ENCODE peak calls at places on chromosome 14, in nine cellular contexts. One of them, this sample, is unnamed.

GRCh38 chr14:22491683-22492483 is 97.1 kb downstream of the DAD1 start:
- DNase-seq in AG04450: no peak
- DNase-seq in right atrium auricular region: no peak
- DNase-seq in lung: no peak
- DNase-seq in AG10803: no peak
- DNase-seq in cardiac fibroblast: no peak
- DNase-seq in PC-3: no peak
- DNase-seq in astrocyte of the spinal cord: no peak
- DNase-seq in left lung: no peak
- DNase-seq in this sample: no peak

GRCh38 chr14:65281991-65282908 is 130.3 kb upstream of the FUT8 start:
- DNase-seq in AG04450: no peak
- DNase-seq in right atrium auricular region: no peak
- DNase-seq in lung: no peak
- DNase-seq in AG10803: peak
- DNase-seq in cardiac fibroblast: peak
- DNase-seq in PC-3: no peak
- DNase-seq in astrocyte of the spinal cord: peak
- DNase-seq in left lung: no peak
- DNase-seq in this sample: peak

GRCh38 chr14:65027127-65027799 is 40.6 kb downstream of the FNTB start:
- DNase-seq in AG04450: no peak
- DNase-seq in right atrium auricular region: no peak
- DNase-seq in lung: no peak
- DNase-seq in AG10803: no peak
- DNase-seq in cardiac fibroblast: no peak
- DNase-seq in PC-3: peak
- DNase-seq in astrocyte of the spinal cord: no peak
- DNase-seq in left lung: no peak
- DNase-seq in this sample: no peak

GRCh38 chr14:74083161-74083560 is 1.1 kb downstream of the ALDH6A1 start:
- DNase-seq in AG04450: no peak
- DNase-seq in right atrium auricular region: no peak
- DNase-seq in lung: no peak
- DNase-seq in AG10803: peak
- DNase-seq in cardiac fibroblast: no peak
- DNase-seq in PC-3: no peak
- DNase-seq in astrocyte of the spinal cord: no peak
- DNase-seq in left lung: no peak
- DNase-seq in this sample: no peak

GRCh38 chr14:80390911-80391310 is 179.6 kb upstream of the DIO2 start:
- DNase-seq in AG04450: no peak
- DNase-seq in right atrium auricular region: no peak
- DNase-seq in lung: no peak
- DNase-seq in AG10803: peak
- DNase-seq in cardiac fibroblast: peak
- DNase-seq in PC-3: peak
- DNase-seq in astrocyte of the spinal cord: peak
- DNase-seq in left lung: no peak
- DNase-seq in this sample: peak

GRCh38 chr14:65224799-65225198 is 122.5 kb upstream of the MAX start:
- DNase-seq in AG04450: no peak
- DNase-seq in right atrium auricular region: no peak
- DNase-seq in lung: no peak
- DNase-seq in AG10803: peak
- DNase-seq in cardiac fibroblast: peak
- DNase-seq in PC-3: peak
- DNase-seq in astrocyte of the spinal cord: no peak
- DNase-seq in left lung: no peak
- DNase-seq in this sample: no peak

GRCh38 chr14:31572955-31573354 is 11.8 kb downstream of the NUBPL start:
- DNase-seq in AG04450: no peak
- DNase-seq in right atrium auricular region: no peak
- DNase-seq in lung: no peak
- DNase-seq in AG10803: no peak
- DNase-seq in cardiac fibroblast: no peak
- DNase-seq in PC-3: no peak
- DNase-seq in astrocyte of the spinal cord: no peak
- DNase-seq in left lung: no peak
- DNase-seq in this sample: no peak

GRCh38 chr14:104461676-104462443 is 117.7 kb upstream of the C14orf180 start:
- DNase-seq in AG04450: no peak
- DNase-seq in right atrium auricular region: peak
- DNase-seq in lung: peak
- DNase-seq in AG10803: no peak
- DNase-seq in cardiac fibroblast: no peak
- DNase-seq in PC-3: no peak
- DNase-seq in astrocyte of the spinal cord: no peak
- DNase-seq in left lung: no peak
- DNase-seq in this sample: no peak

GRCh38 chr14:70827366-70828151 is 18.2 kb upstream of the MAP3K9 start:
- DNase-seq in AG04450: no peak
- DNase-seq in right atrium auricular region: no peak
- DNase-seq in lung: no peak
- DNase-seq in AG10803: peak
- DNase-seq in cardiac fibroblast: peak
- DNase-seq in PC-3: peak
- DNase-seq in astrocyte of the spinal cord: no peak
- DNase-seq in left lung: no peak
- DNase-seq in this sample: peak

GRCh38 chr14:85517113-85517688 is 12.7 kb upstream of the FLRT2 start:
- DNase-seq in AG04450: no peak
- DNase-seq in right atrium auricular region: no peak
- DNase-seq in lung: no peak
- DNase-seq in AG10803: no peak
- DNase-seq in cardiac fibroblast: no peak
- DNase-seq in PC-3: no peak
- DNase-seq in astrocyte of the spinal cord: no peak
- DNase-seq in left lung: no peak
- DNase-seq in this sample: no peak

GRCh38 chr14:24349742-24350141 is 10.0 kb upstream of the RIPK3 start:
- DNase-seq in AG04450: no peak
- DNase-seq in right atrium auricular region: no peak
- DNase-seq in lung: no peak
- DNase-seq in AG10803: no peak
- DNase-seq in cardiac fibroblast: no peak
- DNase-seq in PC-3: no peak
- DNase-seq in astrocyte of the spinal cord: no peak
- DNase-seq in left lung: no peak
- DNase-seq in this sample: no peak

GRCh38 chr14:24353551-24354529 is 14.0 kb upstream of the RIPK3 start:
- DNase-seq in AG04450: no peak
- DNase-seq in right atrium auricular region: no peak
- DNase-seq in lung: no peak
- DNase-seq in AG10803: peak
- DNase-seq in cardiac fibroblast: peak
- DNase-seq in PC-3: peak
- DNase-seq in astrocyte of the spinal cord: no peak
- DNase-seq in left lung: no peak
- DNase-seq in this sample: peak

GRCh38 chr14:24348186-24348585 is 8.4 kb upstream of the RIPK3 start:
- DNase-seq in AG04450: no peak
- DNase-seq in right atrium auricular region: no peak
- DNase-seq in lung: no peak
- DNase-seq in AG10803: no peak
- DNase-seq in cardiac fibroblast: no peak
- DNase-seq in PC-3: no peak
- DNase-seq in astrocyte of the spinal cord: no peak
- DNase-seq in left lung: no peak
- DNase-seq in this sample: no peak

GRCh38 chr14:24355009-24355408 is 13.0 kb upstream of the NFATC4 start:
- DNase-seq in AG04450: no peak
- DNase-seq in right atrium auricular region: no peak
- DNase-seq in lung: no peak
- DNase-seq in AG10803: no peak
- DNase-seq in cardiac fibroblast: no peak
- DNase-seq in PC-3: no peak
- DNase-seq in astrocyte of the spinal cord: no peak
- DNase-seq in left lung: no peak
- DNase-seq in this sample: no peak

DNA sequence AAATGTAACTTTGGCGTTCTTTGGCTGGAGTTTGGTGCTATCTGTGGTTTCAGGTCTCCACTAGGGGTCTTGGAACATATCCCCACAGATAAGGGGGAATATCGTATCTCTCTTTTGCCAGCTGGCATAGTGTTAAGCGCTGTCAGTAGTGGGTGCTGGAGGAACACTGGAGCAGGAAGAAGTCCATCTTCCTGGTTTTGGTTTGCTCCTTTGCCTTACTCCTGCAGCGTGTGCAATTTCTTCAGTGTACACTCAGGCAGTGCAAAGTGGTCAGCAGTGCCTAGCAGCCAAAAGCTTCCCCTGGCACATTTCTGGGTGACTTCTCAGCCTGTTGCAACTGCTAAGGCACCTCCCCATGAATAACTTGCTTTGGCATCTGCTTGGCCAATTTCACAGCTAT is 11.7 kb upstream of the RIPK3 start:
- DNase-seq in AG04450: no peak
- DNase-seq in right atrium auricular region: no peak
- DNase-seq in lung: no peak
- DNase-seq in AG10803: peak
- DNase-seq in cardiac fibroblast: peak
- DNase-seq in PC-3: peak
- DNase-seq in astrocyte of the spinal cord: no peak
- DNase-seq in left lung: no peak
- DNase-seq in this sample: peak
- TF ChIP-seq CTCF in AG04450: no peak
- TF ChIP-seq CTCF in right atrium auricular region: peak
- TF ChIP-seq CTCF in lung: no peak
- TF ChIP-seq CTCF in AG10803: no peak
- TF ChIP-seq CTCF in cardiac fibroblast: no peak
- TF ChIP-seq CTCF in PC-3: peak
- TF ChIP-seq CTCF in astrocyte of the spinal cord: peak
- TF ChIP-seq CTCF in left lung: no peak
- TF ChIP-seq CTCF in this sample: no peak

GRCh38 chr14:92653162-92653651 is 95.2 kb downstream of the LGMN start:
- DNase-seq in AG04450: no peak
- DNase-seq in right atrium auricular region: no peak
- DNase-seq in lung: no peak
- DNase-seq in AG10803: no peak
- DNase-seq in cardiac fibroblast: no peak
- DNase-seq in PC-3: no peak
- DNase-seq in astrocyte of the spinal cord: no peak
- DNase-seq in left lung: no peak
- DNase-seq in this sample: no peak

GRCh38 chr14:92655802-92656201 is 92.6 kb downstream of the LGMN start:
- DNase-seq in AG04450: no peak
- DNase-seq in right atrium auricular region: no peak
- DNase-seq in lung: no peak
- DNase-seq in AG10803: no peak
- DNase-seq in cardiac fibroblast: no peak
- DNase-seq in PC-3: no peak
- DNase-seq in astrocyte of the spinal cord: no peak
- DNase-seq in left lung: no peak
- DNase-seq in this sample: no peak

GRCh38 chr14:92654206-92654901 is 94.1 kb downstream of the LGMN start:
- DNase-seq in AG04450: no peak
- DNase-seq in right atrium auricular region: no peak
- DNase-seq in lung: no peak
- DNase-seq in AG10803: no peak
- DNase-seq in cardiac fibroblast: no peak
- DNase-seq in PC-3: no peak
- DNase-seq in astrocyte of the spinal cord: no peak
- DNase-seq in left lung: no peak
- DNase-seq in this sample: no peak

GRCh38 chr14:92656306-92656705 is 92.1 kb downstream of the LGMN start:
- DNase-seq in AG04450: no peak
- DNase-seq in right atrium auricular region: no peak
- DNase-seq in lung: no peak
- DNase-seq in AG10803: no peak
- DNase-seq in cardiac fibroblast: no peak
- DNase-seq in PC-3: peak
- DNase-seq in astrocyte of the spinal cord: no peak
- DNase-seq in left lung: no peak
- DNase-seq in this sample: peak

GRCh38 chr14:92655372-92655771 is 93.1 kb downstream of the LGMN start:
- DNase-seq in AG04450: no peak
- DNase-seq in right atrium auricular region: no peak
- DNase-seq in lung: no peak
- DNase-seq in AG10803: no peak
- DNase-seq in cardiac fibroblast: no peak
- DNase-seq in PC-3: no peak
- DNase-seq in astrocyte of the spinal cord: no peak
- DNase-seq in left lung: no peak
- DNase-seq in this sample: no peak
- H3K4me3 ChIP-seq in AG04450: no peak
- H3K4me3 ChIP-seq in right atrium auricular region: peak
- H3K4me3 ChIP-seq in lung: no peak
- H3K4me3 ChIP-seq in AG10803: no peak
- H3K4me3 ChIP-seq in cardiac fibroblast: no peak
- H3K4me3 ChIP-seq in PC-3: no peak
- H3K4me3 ChIP-seq in astrocyte of the spinal cord: no peak
- H3K4me3 ChIP-seq in left lung: no peak
- H3K4me3 ChIP-seq in this sample: no peak

DNA sequence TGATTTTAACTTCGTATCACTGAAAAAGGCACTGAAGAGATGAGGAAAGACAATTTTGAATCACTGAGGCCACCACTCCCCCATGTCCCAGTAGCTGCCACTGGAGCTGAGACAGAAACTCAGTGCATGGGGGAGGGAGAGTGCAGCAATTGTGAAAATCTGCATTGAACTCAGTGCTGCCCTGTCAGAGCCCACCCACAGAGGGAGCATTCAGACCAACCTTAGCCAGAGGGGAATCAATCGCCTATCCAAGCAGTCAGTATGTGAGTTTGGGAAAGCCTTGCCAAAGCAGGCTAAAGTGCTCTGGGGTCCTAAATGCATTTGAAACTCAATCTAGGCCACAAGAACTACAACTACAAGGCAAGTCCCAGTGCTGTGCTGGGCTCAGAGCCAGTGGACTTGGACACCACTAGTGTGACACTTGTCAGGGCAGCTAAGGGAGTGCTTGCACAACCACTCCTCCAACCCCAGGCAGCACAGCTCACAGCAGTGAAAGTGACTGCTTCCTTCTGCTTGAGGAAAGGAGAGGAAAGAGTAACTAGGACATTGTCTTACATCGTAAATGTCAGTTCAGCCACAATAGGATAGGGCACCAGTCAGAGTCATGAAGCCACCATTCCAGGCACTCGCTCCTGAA is 13.3 kb downstream of the RNASE3 start:
- DNase-seq in AG04450: no peak
- DNase-seq in right atrium auricular region: no peak
- DNase-seq in lung: no peak
- DNase-seq in AG10803: no peak
- DNase-seq in cardiac fibroblast: no peak
- DNase-seq in PC-3: no peak
- DNase-seq in astrocyte of the spinal cord: no peak
- DNase-seq in left lung: peak
- DNase-seq in this sample: no peak
- TF ChIP-seq CTCF in AG04450: no peak
- TF ChIP-seq CTCF in right atrium auricular region: no peak
- TF ChIP-seq CTCF in lung: no peak
- TF ChIP-seq CTCF in AG10803: no peak
- TF ChIP-seq CTCF in cardiac fibroblast: no peak
- TF ChIP-seq CTCF in PC-3: no peak
- TF ChIP-seq CTCF in astrocyte of the spinal cord: no peak
- TF ChIP-seq CTCF in left lung: no peak
- TF ChIP-seq CTCF in this sample: no peak

GRCh38 chr14:75295061-75295461 is 16.4 kb downstream of the FOS start:
- DNase-seq in AG04450: no peak
- DNase-seq in right atrium auricular region: peak
- DNase-seq in lung: peak
- DNase-seq in AG10803: peak
- DNase-seq in cardiac fibroblast: peak
- DNase-seq in PC-3: peak
- DNase-seq in astrocyte of the spinal cord: peak
- DNase-seq in left lung: peak
- DNase-seq in this sample: peak
- H3K4me3 ChIP-seq in AG04450: peak
- H3K4me3 ChIP-seq in right atrium auricular region: peak
- H3K4me3 ChIP-seq in lung: no peak
- H3K4me3 ChIP-seq in AG10803: peak
- H3K4me3 ChIP-seq in cardiac fibroblast: peak
- H3K4me3 ChIP-seq in PC-3: peak
- H3K4me3 ChIP-seq in astrocyte of the spinal cord: peak
- H3K4me3 ChIP-seq in left lung: peak
- H3K4me3 ChIP-seq in this sample: peak

This sample was measured in foreskin fibroblast.